ENCODE peak calls at places on chromosomes 4 and X, in four cellular contexts. L, M, X and T are unnamed samples. For H3K4me1, the result is how much of the 10 kb centered on the place peaks cover.

GRCh38 chr4:25694466-25694865 is 38.8 kb downstream of the SLC34A2 start:
- DNase-seq in L (no peak), M (no peak), X (no peak), T (no peak)

GRCh38 chrX:37746268-37746931 is 33.5 kb upstream of the CYBB start:
- DNase-seq in L (no peak), M (peak), X (no peak), T (no peak)

GRCh38 chrX:84144281-84144680 is 43.7 kb downstream of the RPS6KA6 start:
- DNase-seq in L (peak), M (no peak), X (no peak), T (no peak)

GRCh38 chrX:11188664-11189063 is 77.5 kb downstream of the HCCS start:
- DNase-seq in L (peak), M (peak), X (no peak), T (no peak)

GRCh38 chrX:52509916-52510315 is 6.9 kb downstream of the XAGE1B start:
- DNase-seq in L (no peak), M (no peak), X (no peak), T (no peak)

GRCh38 chr4:144343143-144343755 is 202.7 kb upstream of the GYPA start:
- DNase-seq in L (peak), M (no peak), X (no peak), T (no peak)

GRCh38 chrX:16465081-16465876 is 184.7 kb upstream of the S100G start:
- DNase-seq in L (no peak), M (peak), X (no peak), T (no peak)

GRCh38 chrX:136802515-136802914 is 21.8 kb upstream of the ARHGEF6 start:
- DNase-seq in L (no peak), M (no peak), X (no peak), T (no peak)

GRCh38 chr4:187436251-187436650 is 559.3 kb upstream of the ZFP42 start:
- DNase-seq in L (no peak), M (no peak), X (no peak), T (no peak)

GRCh38 chrX:153763298-153763932 is 634 bp upstream of the PLXNB3 start:
- DNase-seq in L (no peak), M (no peak), X (peak), T (peak)

GRCh38 chr4:27003602-27004238 is 143.1 kb downstream of the STIM2 start:
- DNase-seq in L (peak), M (no peak), X (no peak), T (no peak)

GRCh38 chrX:66625525-66625924 is 13.4 kb downstream of the EDA2R start:
- DNase-seq in L (no peak), M (no peak), X (no peak), T (no peak)

GRCh38 chr4:76616526-76616925 is 181.5 kb downstream of the SHROOM3 start:
- DNase-seq in L (no peak), M (no peak), X (no peak), T (no peak)

GRCh38 chr4:184437988-184438774 is 36.2 kb downstream of the IRF2 start:
- DNase-seq in L (no peak), M (no peak), X (no peak), T (no peak)

GRCh38 chr4:98951710-98952109 is 22.8 kb upstream of the EIF4E start:
- DNase-seq in L (no peak), M (peak), X (no peak), T (no peak)

GRCh38 chrX:47030339-47030738 is 47.9 kb upstream of the RGN start:
- DNase-seq in L (peak), M (peak), X (no peak), T (no peak)

GRCh38 chr4:84874619-84875018 is 91.9 kb downstream of the WDFY3 start:
- DNase-seq in L (no peak), M (no peak), X (no peak), T (no peak)

DNA sequence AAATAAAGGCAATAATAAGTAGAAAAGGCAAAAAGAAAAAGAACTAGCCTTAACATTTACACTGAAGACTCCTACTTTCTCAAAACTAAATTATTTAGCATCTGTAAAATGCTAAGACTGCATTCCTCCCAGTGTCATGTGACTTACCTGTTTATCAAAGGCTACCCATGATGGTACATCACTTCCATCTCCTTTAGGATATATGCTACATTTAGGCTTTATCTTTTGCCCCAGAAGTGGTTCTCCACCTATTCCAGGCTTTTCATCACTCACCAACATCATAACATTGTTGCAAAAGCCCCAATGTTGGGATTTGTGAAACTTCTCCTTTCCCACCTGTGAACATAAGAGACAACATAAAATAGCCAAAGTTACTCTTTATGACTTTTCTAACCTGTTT is 31.1 kb downstream of the EFHC2 start:
- DNase-seq in L (no peak), M (no peak), X (no peak), T (no peak)
- H3K4me1 ChIP-seq in L (under half), M (under half), X (under half), T (under half)

GRCh38 chr4:146469053-146469452 is 52.7 kb downstream of the SLC10A7 start:
- DNase-seq in L (no peak), M (no peak), X (no peak), T (no peak)
- H3K4me1 ChIP-seq in L (under half), M (under half), X (under half), T (under half)

GRCh38 chr4:140095694-140096482 is 58.1 kb downstream of the MAML3 start:
- DNase-seq in L (peak), M (peak), X (no peak), T (peak)

GRCh38 chr4:140097572-140097971 is 56.4 kb downstream of the MAML3 start:
- DNase-seq in L (no peak), M (peak), X (no peak), T (no peak)

GRCh38 chr4:140096483-140096861 is 57.5 kb downstream of the MAML3 start:
- DNase-seq in L (no peak), M (no peak), X (no peak), T (no peak)

GRCh38 chr4:140098481-140099132 is 55.4 kb downstream of the MAML3 start:
- DNase-seq in L (peak), M (peak), X (no peak), T (no peak)

GRCh38 chr4:140096921-140097320 is 57.1 kb downstream of the MAML3 start:
- DNase-seq in L (peak), M (no peak), X (no peak), T (no peak)
- H3K4me1 ChIP-seq in L (under half), M (half or more), X (half or more), T (under half)

GRCh38 chrX:107561468-107562215 is 66.7 kb upstream of the PRPS1 start:
- DNase-seq in L (no peak), M (no peak), X (no peak), T (no peak)
- H3K4me1 ChIP-seq in L (under half), M (under half), X (under half), T (under half)

GRCh38 chr4:8165374-8165896 is 6.8 kb upstream of the ABLIM2 start:
- DNase-seq in L (no peak), M (no peak), X (no peak), T (no peak)
- H3K4me1 ChIP-seq in L (under half), M (under half), X (under half), T (under half)

DNA sequence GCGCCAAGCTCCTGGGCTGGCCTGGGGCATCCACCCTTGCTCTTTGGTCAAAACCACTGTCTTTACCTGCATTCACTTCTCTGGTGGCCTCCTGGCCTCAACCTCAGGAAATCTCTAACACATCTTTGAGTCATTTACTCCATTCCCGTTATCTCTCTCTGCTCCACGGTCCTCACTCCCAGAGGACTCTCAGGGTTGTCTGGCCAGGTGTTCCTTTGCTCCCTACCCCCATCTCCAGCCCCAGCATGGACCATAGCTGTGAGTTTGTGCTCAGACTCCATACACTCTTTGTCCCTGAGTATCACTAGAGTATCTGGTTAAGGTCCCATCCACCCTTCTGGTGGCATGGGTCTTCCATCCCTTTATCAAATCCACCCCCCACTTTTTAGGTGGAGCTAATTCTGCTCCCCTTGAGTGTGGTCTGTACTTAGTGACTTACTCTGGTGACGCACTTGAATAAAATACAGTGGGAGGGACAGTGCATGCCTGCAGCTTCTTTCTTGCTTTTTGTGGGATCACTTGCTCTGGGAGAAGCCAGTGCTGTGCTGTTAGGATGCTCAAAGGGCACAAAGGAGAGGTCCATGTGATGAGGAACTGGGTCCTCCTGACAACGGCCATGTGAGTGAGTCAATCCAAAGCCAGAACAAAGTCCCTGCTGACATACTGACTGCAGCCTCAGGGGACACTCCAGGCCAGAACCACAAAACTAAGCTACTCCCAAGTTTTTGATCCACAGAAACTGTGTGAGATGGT is 44.3 kb downstream of the IGFBP7 start:
- DNase-seq in L (no peak), M (no peak), X (no peak), T (no peak)
- H3K4me1 ChIP-seq in L (under half), M (under half), X (under half), T (under half)

DNA sequence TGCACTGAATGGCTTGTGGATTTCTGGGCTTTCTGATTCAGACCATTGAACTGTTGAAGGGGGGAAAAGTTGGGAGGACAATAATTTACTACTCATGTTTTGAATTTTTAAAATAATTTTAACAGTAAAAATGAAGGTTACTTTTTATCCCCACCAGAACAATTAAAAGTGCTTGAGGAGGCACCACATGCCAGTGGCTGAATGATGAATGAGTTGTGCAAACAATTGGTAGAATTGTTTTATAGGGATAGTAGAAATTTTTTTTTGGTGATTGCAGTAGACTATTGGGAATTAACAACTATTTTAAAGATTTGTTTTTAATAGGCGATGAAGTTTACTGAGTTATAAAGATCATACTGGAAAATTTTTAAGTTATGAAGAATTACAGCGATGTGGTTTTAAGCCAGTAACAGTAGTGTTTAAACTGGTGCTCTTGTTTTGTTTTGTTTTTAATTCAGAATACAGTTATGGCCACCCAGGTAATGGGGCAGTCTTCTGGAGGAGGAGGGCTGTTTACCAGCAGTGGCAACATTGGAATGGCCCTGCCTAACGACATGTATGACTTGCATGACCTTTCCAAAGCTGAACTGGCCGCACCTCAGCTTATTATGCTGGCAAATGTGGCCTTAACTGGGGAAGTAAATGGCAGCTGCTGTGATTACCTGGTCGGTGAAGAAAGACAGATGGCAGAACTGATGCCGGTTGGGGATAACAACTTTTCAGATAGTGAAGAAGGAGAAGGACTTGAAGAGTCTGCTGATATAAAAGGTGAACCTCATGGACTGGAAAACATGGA is 2.7 kb downstream of the REST start:
- DNase-seq in L (no peak), M (no peak), X (no peak), T (no peak)
- H3K4me1 ChIP-seq in L (under half), M (under half), X (under half), T (under half)

GRCh38 chr4:147821555-147821954 is 89.7 kb downstream of the ARHGAP10 start:
- DNase-seq in L (no peak), M (peak), X (no peak), T (no peak)
- H3K4me1 ChIP-seq in L (under half), M (half or more), X (under half), T (under half)

GRCh38 chr4:40699648-40700047 is 50.1 kb upstream of the NSUN7 start:
- DNase-seq in L (peak), M (peak), X (no peak), T (no peak)
- H3K4me1 ChIP-seq in L (under half), M (under half), X (under half), T (under half)